ENCODE peak calls at places on chromosome 13, in four cellular contexts. J is left ventricle myocardium inferior; R is CD4-positive, alpha-beta memory T cell; K is SJSA1. H is an unnamed sample.

GRCh38 chr13:79307866-79308298 is 98.2 kb downstream of the RBM26 start:
- DNase-seq in J (no peak), R (no peak), K (peak; percentile 45), H (no peak)

GRCh38 chr13:69324109-69324886 is 783.3 kb upstream of the ATXN8OS start:
- DNase-seq in K (no peak), R (no peak), J (no peak), H (no peak)

GRCh38 chr13:110450941-110451340 is 110.6 kb downstream of the RAB20 start:
- DNase-seq in J (no peak), R (no peak), K (no peak), H (no peak)

GRCh38 chr13:20035130-20035529 is 76.6 kb downstream of the ZMYM2 start:
- DNase-seq in K (no peak), R (no peak), J (no peak), H (no peak)

GRCh38 chr13:59356607-59357006 is 807.1 kb downstream of the DIAPH3 start:
- DNase-seq in J (peak; percentile 89), R (no peak), K (no peak), H (no peak)

GRCh38 chr13:96214804-96215445 is 125.0 kb downstream of the HS6ST3 start:
- DNase-seq in R (no peak), J (no peak), K (no peak), H (no peak)

GRCh38 chr13:63774133-63774532 is 2358.5 kb upstream of the PCDH20 start:
- DNase-seq in K (no peak), R (no peak), J (no peak), H (no peak)

GRCh38 chr13:33721719-33722118 is 96.2 kb upstream of the RFC3 start:
- DNase-seq in K (no peak), J (no peak), R (no peak), H (no peak)

GRCh38 chr13:40082644-40083043 is 427.2 kb downstream of the COG6 start:
- DNase-seq in J (no peak), K (no peak), R (no peak), H (no peak)

GRCh38 chr13:93151277-93151676 is 75.3 kb upstream of the GPC6 start:
- DNase-seq in J (no peak), K (no peak), R (no peak), H (no peak)

GRCh38 chr13:35695411-35695810 is 218.9 kb upstream of the MAB21L1 start:
- DNase-seq in K (peak; percentile 82), J (no peak), R (no peak), H (no peak)

GRCh38 chr13:20044086-20044485 is 85.6 kb downstream of the ZMYM2 start:
- DNase-seq in R (no peak), J (no peak), K (no peak), H (no peak)

GRCh38 chr13:111152836-111153235 is 37.7 kb downstream of the ARHGEF7 start:
- DNase-seq in K (no peak), R (no peak), J (no peak), H (no peak)

GRCh38 chr13:94711561-94712286 is 621 bp downstream of the SOX21 start:
- DNase-seq in R (peak; percentile 24), K (no peak), J (no peak), H (no peak)

GRCh38 chr13:67277581-67277980 is 47.4 kb upstream of the PCDH9 start:
- DNase-seq in J (no peak), R (no peak), K (no peak), H (no peak)

GRCh38 chr13:76886292-76887061 is at the start of gene KCTD12:
- DNase-seq in K (peak; percentile 52), J (peak; percentile 93), R (peak; percentile 80), H (peak; percentile 65)

GRCh38 chr13:106471957-106472543 is 63.4 kb downstream of the EFNB2 start:
- DNase-seq in J (no peak), R (no peak), K (peak; percentile 93), H (no peak)

GRCh38 chr13:99087954-99088491 is 110.2 kb upstream of the DOCK9 start:
- DNase-seq in R (no peak), K (peak; percentile 74), J (no peak), H (no peak)

GRCh38 chr13:98252931-98253470 is 75.9 kb upstream of the RNF113B start:
- DNase-seq in R (no peak), K (peak; percentile 69), J (no peak), H (no peak)

GRCh38 chr13:97810152-97810551 is 143.3 kb upstream of the IPO5 start:
- DNase-seq in J (no peak), K (no peak), R (no peak), H (no peak)

GRCh38 chr13:66489586-66489985 is 740.5 kb downstream of the PCDH9 start:
- DNase-seq in K (no peak), J (no peak), R (no peak), H (no peak)

GRCh38 chr13:100394005-100394695 is 194.4 kb downstream of the GGACT start:
- DNase-seq in J (no peak), K (peak; percentile 63), R (no peak), H (no peak)

GRCh38 chr13:44855860-44856259 is 133.4 kb downstream of the NUFIP1 start:
- DNase-seq in R (no peak), K (no peak), J (no peak), H (no peak)

GRCh38 chr13:42532561-42533335 is 41.2 kb upstream of the TNFSF11 start:
- DNase-seq in K (no peak), R (no peak), J (no peak), H (no peak)

GRCh38 chr13:85497652-85498051 is 301.6 kb downstream of the SLITRK6 start:
- DNase-seq in J (no peak), K (peak; percentile 87), R (no peak), H (no peak)

GRCh38 chr13:51541809-51542258 is 42.4 kb upstream of the WDFY2 start:
- DNase-seq in R (no peak), K (no peak), J (peak; percentile 22), H (no peak)

GRCh38 chr13:109862627-109863026 is 76.2 kb upstream of the IRS2 start:
- DNase-seq in J (no peak), R (no peak), K (no peak), H (no peak)

GRCh38 chr13:26024558-26024957 is 27.3 kb downstream of the SHISA2 start:
- DNase-seq in R (no peak), J (no peak), K (no peak), H (no peak)

GRCh38 chr13:78228940-78229339 is 310.3 kb upstream of the EDNRB start:
- DNase-seq in K (no peak), J (no peak), R (no peak), H (no peak)

GRCh38 chr13:21076265-21076653 is 14.9 kb upstream of the LATS2 start:
- DNase-seq in R (no peak), K (no peak), J (no peak), H (no peak)

GRCh38 chr13:99980201-99981114 is 1.1 kb upstream of the ZIC2 start:
- DNase-seq in R (peak; percentile 60), K (peak; percentile 96), J (peak; percentile 61), H (no peak)

GRCh38 chr13:22926176-22927007 is 254.4 kb upstream of the SGCG start:
- DNase-seq in J (peak; percentile 82), K (no peak), R (no peak), H (no peak)

GRCh38 chr13:91045351-91046034 is 302.0 kb upstream of the MIR17HG start:
- DNase-seq in J (no peak), R (no peak), K (no peak), H (no peak)

GRCh38 chr13:71659427-71659826 is 207.6 kb downstream of the DACH1 start:
- DNase-seq in K (no peak), J (no peak), R (no peak), H (no peak)

DNA sequence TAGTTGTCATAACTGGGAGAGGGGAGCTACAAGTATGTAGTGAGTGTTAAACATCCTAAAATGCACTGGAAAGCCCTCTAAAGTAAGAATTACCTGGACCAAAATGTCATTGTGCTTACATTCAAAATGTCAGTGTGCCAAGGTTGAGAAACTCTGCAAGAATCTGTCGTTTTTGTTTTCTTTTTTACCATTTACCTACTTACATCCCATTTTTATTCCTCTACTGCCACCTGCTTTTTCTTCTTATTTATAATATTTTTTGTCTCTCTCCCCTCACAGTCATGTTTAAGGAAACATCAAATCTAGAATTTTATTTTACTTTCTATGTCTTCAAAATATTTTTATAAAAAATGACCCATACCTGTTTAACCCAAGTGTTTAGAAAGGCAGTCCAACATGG is 226.4 kb downstream of the PCDH17 start:
- DNase-seq in J (no peak), R (no peak), K (no peak), H (no peak)
- H3K9me3 ChIP-seq in J (no peaks in the 10 kb centered on the region), R (no peaks in the 10 kb centered on the region), K (no peaks in the 10 kb centered on the region), H (no peaks in the 10 kb centered on the region)

DNA sequence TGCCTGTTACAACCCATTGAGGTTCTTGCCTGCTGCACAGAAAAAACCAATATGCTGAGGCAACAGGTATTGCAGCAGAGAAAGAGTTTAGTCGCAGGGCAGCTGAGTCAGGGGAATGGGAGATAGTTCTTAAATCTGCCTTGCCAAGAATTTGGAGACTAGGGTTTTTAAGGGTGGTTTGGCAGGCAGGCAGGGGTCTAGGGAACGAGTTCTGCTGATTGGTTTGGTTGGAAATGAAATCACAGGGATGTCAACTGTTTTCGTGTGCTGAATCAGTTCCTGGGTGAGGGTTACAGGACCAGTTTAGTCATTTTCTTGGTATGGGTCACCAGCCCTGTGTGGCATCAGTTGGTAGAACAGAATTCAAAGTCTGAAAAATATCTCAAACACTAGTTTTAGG is 36.6 kb downstream of the PDS5B start:
- DNase-seq in R (no peak), K (no peak), J (no peak), H (no peak)
- H3K9me3 ChIP-seq in R (no peaks in the 10 kb centered on the region), K (no peaks in the 10 kb centered on the region), J (peaks cover 30% of the 10 kb centered on the region), H (no peaks in the 10 kb centered on the region)

DNA sequence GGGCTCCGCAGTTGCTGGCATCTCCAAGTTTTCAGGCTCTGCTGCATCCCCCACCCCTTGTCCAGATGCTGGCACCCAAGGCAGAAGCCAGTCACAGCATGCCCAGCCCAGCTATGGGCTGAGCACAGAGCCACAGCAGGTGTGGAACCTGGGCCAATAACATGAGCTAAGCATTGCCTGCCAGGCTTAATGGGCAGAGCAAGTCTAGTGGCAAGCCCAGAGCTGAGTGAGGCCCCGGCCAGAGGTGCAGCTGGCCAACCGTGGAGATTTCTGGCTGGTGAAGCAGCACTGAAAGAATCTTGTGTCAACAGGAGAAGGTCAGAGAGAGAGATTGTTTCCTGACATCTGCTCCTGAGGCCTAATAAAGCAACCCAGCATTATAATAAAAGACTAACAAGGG is 111.0 kb downstream of the B3GLCT start:
- DNase-seq in J (peak; percentile 55), K (no peak), R (no peak), H (no peak)
- H3K9me3 ChIP-seq in J (peaks cover 35% of the 10 kb centered on the region), K (peaks cover 4% of the 10 kb centered on the region), R (no peaks in the 10 kb centered on the region), H (peaks cover 3% of the 10 kb centered on the region)

GRCh38 chr13:61874970-61875579 is 459.4 kb upstream of the PCDH20 start:
- DNase-seq in K (no peak), J (no peak), R (no peak), H (no peak)
- H3K9me3 ChIP-seq in K (no peaks in the 10 kb centered on the region), J (peaks cover 54% of the 10 kb centered on the region), R (no peaks in the 10 kb centered on the region), H (no peaks in the 10 kb centered on the region)

GRCh38 chr13:65159803-65160202 is 2070.3 kb downstream of the PCDH9 start:
- DNase-seq in J (no peak), K (no peak), R (no peak), H (no peak)
- H3K9me3 ChIP-seq in J (no peaks in the 10 kb centered on the region), K (no peaks in the 10 kb centered on the region), R (no peaks in the 10 kb centered on the region), H (no peaks in the 10 kb centered on the region)